ENCODE peak calls at places on chromosomes 7 and 10, in nine cellular contexts. J, M, H, Y, G, A, L, R and K are unnamed samples.

GRCh38 chr7:84113906-84114875 is 80.4 kb downstream of the SEMA3A start:
- DNase-seq in A (no peak), Y (no peak), G (no peak), J (no peak), H (no peak), R (no peak), L (no peak), M (no peak), K (no peak)

GRCh38 chr7:151309306-151309705 is 32.3 kb upstream of the NUB1 start:
- DNase-seq in M (no peak), Y (no peak), G (no peak), J (no peak), R (no peak), H (no peak), L (peak; percentile 59), A (no peak), K (no peak)

GRCh38 chr7:148011753-148012152 is 578.8 kb upstream of the C7orf33 start:
- DNase-seq in M (no peak), G (no peak), L (no peak), R (no peak), Y (peak; percentile 51), J (no peak), H (no peak), A (no peak), K (no peak)

GRCh38 chr10:35453855-35454532 is 117.7 kb downstream of the CCNY start:
- DNase-seq in H (no peak), Y (no peak), M (peak; percentile 89), A (no peak), J (no peak), G (no peak), R (no peak), L (peak; percentile 28), K (peak; percentile 84)

GRCh38 chr7:22932896-22933295 is 81.0 kb downstream of the HYCC1 start:
- DNase-seq in A (no peak), G (no peak), L (no peak), R (no peak), H (no peak), M (no peak), Y (no peak), J (no peak), K (no peak)

GRCh38 chr7:136163333-136163732 is 186.2 kb upstream of the MTPN start:
- DNase-seq in J (no peak), L (peak; percentile 20), Y (no peak), G (no peak), H (no peak), A (no peak), R (no peak), M (no peak), K (peak; percentile 5)

GRCh38 chr7:50164552-50165220 is 71.6 kb upstream of the ZPBP start:
- DNase-seq in H (no peak), L (no peak), Y (no peak), G (no peak), J (no peak), M (no peak), A (no peak), R (no peak), K (no peak)

GRCh38 chr7:68729361-68729760 is 868.9 kb upstream of the AUTS2 start:
- DNase-seq in R (no peak), A (peak; percentile 59), Y (peak; percentile 55), M (no peak), L (no peak), G (no peak), J (no peak), H (no peak), K (no peak)

GRCh38 chr10:49568235-49568634 is 29.3 kb upstream of the ERCC6 start:
- DNase-seq in H (no peak), M (peak; percentile 40), G (no peak), Y (no peak), L (no peak), R (no peak), A (no peak), J (no peak), K (peak; percentile 66)

GRCh38 chr10:90871279-90871760 is 454 bp upstream of the RPP30 start:
- DNase-seq in H (no peak), R (peak; percentile 40), A (peak; percentile 73), M (no peak), G (no peak), Y (peak; percentile 97), J (no peak), L (peak; percentile 90), K (peak; percentile 86)

GRCh38 chr7:43487731-43488073 is 95.2 kb upstream of the STK17A start:
- DNase-seq in M (no peak), A (no peak), H (no peak), J (no peak), R (no peak), G (no peak), Y (no peak), L (no peak), K (no peak)

GRCh38 chr10:13971586-13972475 is 358.9 kb downstream of the FRMD4A start:
- DNase-seq in Y (peak; percentile 79), J (no peak), A (no peak), H (no peak), L (peak; percentile 61), G (no peak), M (no peak), R (no peak), K (peak; percentile 38)

GRCh38 chr10:12638103-12638502 is 288.8 kb downstream of the CAMK1D start:
- DNase-seq in M (no peak), A (no peak), H (no peak), Y (peak; percentile 15), R (no peak), G (no peak), L (peak; percentile 30), J (no peak), K (peak; percentile 39)

GRCh38 chr7:91034459-91035368 is 229.5 kb upstream of the FZD1 start:
- DNase-seq in L (peak; percentile 42), R (no peak), A (peak; percentile 91), M (peak; percentile 65), H (no peak), J (no peak), G (no peak), Y (peak; percentile 57), K (peak; percentile 81)

GRCh38 chr10:112643600-112643999 is 196.6 kb downstream of the VTI1A start:
- DNase-seq in M (no peak), A (no peak), R (no peak), H (no peak), G (no peak), J (no peak), L (no peak), Y (no peak), K (peak; percentile 21)

GRCh38 chr10:132396495-132397035 is 435 bp upstream of the PWWP2B start:
- DNase-seq in L (peak; percentile 62), M (peak; percentile 45), G (peak; percentile 86), A (no peak), Y (peak; percentile 66), R (peak; percentile 51), J (peak; percentile 89), H (no peak), K (peak; percentile 85)

GRCh38 chr10:28559661-28560060 is 26.7 kb downstream of the WAC start:
- DNase-seq in G (no peak), Y (peak; percentile 87), A (no peak), H (no peak), J (no peak), R (no peak), M (no peak), L (no peak), K (peak; percentile 37)

GRCh38 chr10:123272171-123272570 is 118.0 kb downstream of the BUB3 start:
- DNase-seq in G (no peak), L (no peak), J (no peak), A (peak; percentile 44), Y (peak; percentile 9), H (no peak), R (no peak), M (peak; percentile 25), K (no peak)

GRCh38 chr10:1153805-1154351 is 97.7 kb downstream of the WDR37 start:
- DNase-seq in Y (no peak), J (no peak), M (no peak), G (no peak), L (no peak), R (no peak), H (no peak), A (no peak), K (no peak)

GRCh38 chr7:27122075-27122910 is 8.3 kb downstream of the HOXA4 start:
- DNase-seq in J (no peak), M (no peak), H (no peak), R (no peak), A (no peak), L (no peak), G (no peak), Y (no peak), K (no peak)

GRCh38 chr7:27124979-27125689 is 5.4 kb downstream of the HOXA4 start:
- DNase-seq in L (no peak), J (no peak), M (no peak), H (no peak), Y (no peak), G (no peak), R (no peak), A (no peak), K (no peak)

GRCh38 chr7:27123021-27123476 is 7.5 kb downstream of the HOXA4 start:
- DNase-seq in R (no peak), G (no peak), H (no peak), M (no peak), A (no peak), Y (peak; percentile 37), L (peak; percentile 10), J (no peak), K (no peak)

GRCh38 chr7:27124096-27124978 is 6.2 kb downstream of the HOXA4 start:
- DNase-seq in R (no peak), L (peak; percentile 76), J (no peak), A (no peak), H (no peak), Y (no peak), G (no peak), M (no peak), K (no peak)

GRCh38 chr7:27123477-27124053 is 7.0 kb downstream of the HOXA4 start:
- DNase-seq in R (no peak), J (no peak), L (no peak), G (no peak), M (no peak), H (no peak), A (no peak), Y (no peak), K (no peak)
- H3K27me3 ChIP-seq in R (no peaks in the 10 kb centered on the region), J (no peaks in the 10 kb centered on the region), L (no peaks in the 10 kb centered on the region), G (peaks cover 23% of the 10 kb centered on the region), M (no peaks in the 10 kb centered on the region), H (no peaks in the 10 kb centered on the region), A (no peaks in the 10 kb centered on the region), Y (peaks cover 96% of the 10 kb centered on the region), K (no peaks in the 10 kb centered on the region)

GRCh38 chr10:94085766-94086437 is 92.2 kb downstream of the PLCE1 start:
- DNase-seq in G (no peak), Y (no peak), R (no peak), M (no peak), A (no peak), L (no peak), J (no peak), H (no peak), K (no peak)
- H3K4me1 ChIP-seq in G (peaks cover 11% of the 10 kb centered on the region), Y (no peaks in the 10 kb centered on the region), R (no peaks in the 10 kb centered on the region), M (peaks cover 3% of the 10 kb centered on the region), A (no peaks in the 10 kb centered on the region), L (no peaks in the 10 kb centered on the region), J (no peaks in the 10 kb centered on the region), H (peaks cover 4% of the 10 kb centered on the region), K (peaks cover 18% of the 10 kb centered on the region)

GRCh38 chr10:31604141-31604540 is 285.1 kb downstream of the ZEB1 start:
- DNase-seq in L (no peak), G (no peak), H (no peak), Y (peak; percentile 45), R (no peak), M (no peak), A (no peak), J (peak; percentile 72), K (peak; percentile 60)
- H3K4me3 ChIP-seq in L (peak overlapping the region; percentile 83), G (peak overlapping the region; percentile 75), H (peak overlapping the region; percentile 67), Y (no peak overlapping the region), R (no peak overlapping the region), M (peak overlapping the region; percentile 76), A (no peak overlapping the region), J (peak overlapping the region; percentile 83), K (peak overlapping the region; percentile 89)

GRCh38 chr10:99731296-99732032 is 463 bp downstream of the COX15 start:
- DNase-seq in L (peak; percentile 9), Y (no peak), G (no peak), R (no peak), H (no peak), J (no peak), M (no peak), A (no peak), K (peak; percentile 25)
- H3K27me3 ChIP-seq in L (no peaks in the 10 kb centered on the region), Y (no peaks in the 10 kb centered on the region), G (no peaks in the 10 kb centered on the region), R (no peaks in the 10 kb centered on the region), H (no peaks in the 10 kb centered on the region), J (no peaks in the 10 kb centered on the region), M (no peaks in the 10 kb centered on the region), A (no peaks in the 10 kb centered on the region), K (no peaks in the 10 kb centered on the region)